ENCODE peak calls at places on chromosome 21, in six cellular contexts. G, A, Z, K, D and T are unnamed samples.
A peak's percentile ranks its signal among the peaks of the same experiment; 100 is the strongest.

GRCh38 chr21:33245289-33245918 is 15.7 kb downstream of the IFNAR2 start:
- DNase-seq in Z (no peak), K (no peak), D (no peak), G (no peak), A (no peak), T (no peak)

GRCh38 chr21:21279193-21279901 is 281.1 kb downstream of the NCAM2 start:
- DNase-seq in A (no peak), Z (no peak), D (no peak), G (no peak), K (no peak), T (no peak)

GRCh38 chr21:37424987-37425386 is 58.4 kb downstream of the DYRK1A start:
- DNase-seq in D (no peak), G (no peak), K (no peak), A (no peak), Z (no peak), T (no peak)

GRCh38 chr21:44780140-44780508 is 21.5 kb downstream of the UBE2G2 start:
- DNase-seq in D (no peak), K (no peak), Z (no peak), A (no peak), G (no peak), T (no peak)

GRCh38 chr21:34745557-34746255 is 76.9 kb downstream of the CLIC6 start:
- DNase-seq in A (peak; percentile 75), G (peak; percentile 86), D (peak; percentile 71), Z (peak; percentile 71), K (peak; percentile 70), T (peak; percentile 48)

GRCh38 chr21:43869486-43870325 is 4.7 kb downstream of the AGPAT3 start:
- DNase-seq in D (no peak), G (no peak), Z (no peak), K (peak; percentile 21), A (no peak), T (no peak)

GRCh38 chr21:46633561-46633960 is 1.9 kb upstream of the PRMT2 start:
- DNase-seq in G (no peak), K (no peak), A (no peak), D (no peak), Z (no peak), T (no peak)

GRCh38 chr21:34846601-34847112 is 177.9 kb downstream of the CLIC6 start:
- DNase-seq in D (no peak), Z (no peak), A (no peak), K (no peak), G (peak; percentile 89), T (no peak)

GRCh38 chr21:35400233-35400939 is 351.3 kb upstream of the RUNX1 start:
- DNase-seq in Z (peak; percentile 23), A (no peak), G (peak; percentile 67), D (no peak), K (peak; percentile 20), T (no peak)

GRCh38 chr21:32021319-32022027 is 148.7 kb downstream of the HUNK start:
- DNase-seq in D (peak; percentile 72), A (peak; percentile 74), Z (no peak), K (peak; percentile 93), G (no peak), T (no peak)

GRCh38 chr21:36532769-36533467 is 53.0 kb upstream of the CLDN14 start:
- DNase-seq in D (no peak), G (peak; percentile 47), K (no peak), A (no peak), Z (no peak), T (no peak)

GRCh38 chr21:34691396-34692032 is 22.7 kb downstream of the CLIC6 start:
- DNase-seq in Z (no peak), K (no peak), G (no peak), A (no peak), D (no peak), T (no peak)

GRCh38 chr21:45443595-45444181 is 38.7 kb downstream of the COL18A1 start:
- DNase-seq in A (no peak), K (no peak), Z (no peak), G (no peak), D (peak; percentile 15), T (peak; percentile 71)

GRCh38 chr21:45559216-45560105 is 17.2 kb upstream of the SLC19A1 start:
- DNase-seq in D (no peak), Z (peak; percentile 14), A (peak; percentile 40), G (no peak), K (no peak), T (no peak)

GRCh38 chr21:32666258-32666657 is 54.1 kb upstream of the CFAP298 start:
- DNase-seq in Z (no peak), A (no peak), D (no peak), G (no peak), K (no peak), T (no peak)

GRCh38 chr21:44949161-44950015 is 9.6 kb downstream of the SLX9 start:
- DNase-seq in A (peak; percentile 93), D (peak; percentile 89), G (peak; percentile 76), K (peak; percentile 90), Z (peak; percentile 93), T (peak; percentile 93)

GRCh38 chr21:38472709-38473108 is 25.6 kb downstream of the ERG start:
- DNase-seq in D (no peak), K (no peak), Z (no peak), A (no peak), G (no peak), T (no peak)

GRCh38 chr21:43703068-43703880 is 15.7 kb upstream of the PDXK start:
- DNase-seq in K (peak; percentile 79), D (peak; percentile 62), A (no peak), Z (no peak), G (peak; percentile 68), T (peak; percentile 65)

GRCh38 chr21:36150192-36150711 is 6.4 kb upstream of the DOP1B start:
- DNase-seq in K (no peak), D (peak; percentile 46), Z (no peak), A (peak; percentile 72), G (peak; percentile 54), T (no peak)

GRCh38 chr21:45282283-45283018 is 5.2 kb downstream of the POFUT2 start:
- DNase-seq in K (no peak), G (no peak), D (peak; percentile 7), Z (peak; percentile 18), A (peak; percentile 56), T (peak; percentile 6)

GRCh38 chr21:35019631-35020032 is 29.5 kb downstream of the RUNX1 start:
- DNase-seq in A (no peak), K (peak; percentile 73), G (no peak), D (no peak), Z (no peak), T (no peak)

GRCh38 chr21:24634749-24635148 is 972.5 kb downstream of the MRPL39 start:
- DNase-seq in G (no peak), A (no peak), Z (no peak), K (no peak), D (no peak), T (no peak)

GRCh38 chr21:44558695-44559094 is at the start of gene KRTAP10-3:
- DNase-seq in K (no peak), A (no peak), D (no peak), G (no peak), Z (no peak), T (no peak)

GRCh38 chr21:28253378-28253777 is 739.3 kb downstream of the LTN1 start:
- DNase-seq in A (no peak), K (no peak), G (peak; percentile 62), D (no peak), Z (no peak), T (no peak)
- H3K9me3 ChIP-seq in A (no peaks in the 10 kb centered on the region), K (no peaks in the 10 kb centered on the region), G (no peaks in the 10 kb centered on the region), D (no peaks in the 10 kb centered on the region), Z (no peaks in the 10 kb centered on the region), T (no peaks in the 10 kb centered on the region)

DNA sequence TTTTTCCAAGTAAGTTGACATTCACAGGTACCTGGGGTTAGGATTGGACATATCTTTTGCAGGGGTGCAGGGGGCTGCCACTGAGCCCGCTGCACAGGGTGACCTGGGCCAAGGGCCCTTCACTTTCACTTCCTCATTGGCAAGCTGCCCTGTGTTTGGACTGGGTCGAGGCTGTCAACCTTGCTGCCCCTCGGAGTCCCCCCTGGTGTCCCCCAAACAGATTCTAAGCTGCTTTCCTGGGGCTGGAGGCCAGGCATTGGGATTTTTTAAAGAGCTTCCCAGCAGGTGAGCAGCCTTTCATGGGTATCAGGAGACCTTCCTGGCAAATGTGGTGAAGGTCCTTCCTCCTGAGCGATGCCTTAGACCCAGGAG is 7.9 kb upstream of the UMODL1 start:
- DNase-seq in D (peak; percentile 12), K (peak; percentile 43), Z (peak; percentile 47), A (no peak), G (no peak), T (peak; percentile 86)
- H3K4me3 ChIP-seq in D (no peak overlapping the region), K (no peak overlapping the region), Z (no peak overlapping the region), A (no peak overlapping the region), G (no peak overlapping the region), T (peak overlapping the region; percentile 10)

GRCh38 chr21:41497836-41498235 is 10.1 kb downstream of the TMPRSS2 start:
- DNase-seq in A (no peak), D (no peak), K (no peak), G (no peak), Z (no peak), T (no peak)

GRCh38 chr21:41497008-41497407 is 10.9 kb downstream of the TMPRSS2 start:
- DNase-seq in K (no peak), G (no peak), D (no peak), Z (no peak), A (no peak), T (no peak)

GRCh38 chr21:41491412-41491811 is 16.5 kb downstream of the TMPRSS2 start:
- DNase-seq in G (no peak), Z (no peak), A (no peak), D (no peak), K (peak; percentile 92), T (no peak)

GRCh38 chr21:41490330-41490729 is 17.6 kb downstream of the TMPRSS2 start:
- DNase-seq in K (no peak), G (no peak), Z (no peak), A (no peak), D (no peak), T (no peak)

GRCh38 chr21:41494242-41494641 is 13.7 kb downstream of the TMPRSS2 start:
- DNase-seq in D (no peak), K (no peak), G (no peak), A (no peak), Z (no peak), T (no peak)
- H3K27ac ChIP-seq in D (no peak overlapping the region), K (no peak overlapping the region), G (no peak overlapping the region), A (no peak overlapping the region), Z (no peak overlapping the region), T (no peak overlapping the region)

DNA sequence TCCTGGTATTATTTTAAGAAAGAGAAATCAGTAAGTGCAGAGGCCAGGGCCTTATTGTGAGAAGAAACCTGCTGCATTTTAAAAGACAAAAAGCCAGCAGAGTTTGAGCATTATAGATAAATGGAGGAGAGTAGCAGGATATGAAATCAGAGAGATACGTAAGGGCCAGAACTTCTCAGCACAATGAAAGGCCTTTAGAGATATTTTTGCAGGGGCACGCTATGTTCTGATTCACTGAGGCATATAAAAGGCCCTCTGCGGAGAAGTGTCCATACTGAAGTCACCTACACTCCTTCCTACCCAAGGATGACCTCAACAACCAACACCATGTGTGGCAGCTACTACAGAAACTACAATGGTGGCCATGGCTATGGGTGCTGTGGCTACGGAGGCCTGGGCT is at the start of gene KRTAP6-3:
- DNase-seq in K (no peak), D (no peak), Z (no peak), A (no peak), G (no peak), T (no peak)
- H3K9me3 ChIP-seq in K (no peaks in the 10 kb centered on the region), D (no peaks in the 10 kb centered on the region), Z (no peaks in the 10 kb centered on the region), A (no peaks in the 10 kb centered on the region), G (peaks cover 7% of the 10 kb centered on the region), T (no peaks in the 10 kb centered on the region)

DNA sequence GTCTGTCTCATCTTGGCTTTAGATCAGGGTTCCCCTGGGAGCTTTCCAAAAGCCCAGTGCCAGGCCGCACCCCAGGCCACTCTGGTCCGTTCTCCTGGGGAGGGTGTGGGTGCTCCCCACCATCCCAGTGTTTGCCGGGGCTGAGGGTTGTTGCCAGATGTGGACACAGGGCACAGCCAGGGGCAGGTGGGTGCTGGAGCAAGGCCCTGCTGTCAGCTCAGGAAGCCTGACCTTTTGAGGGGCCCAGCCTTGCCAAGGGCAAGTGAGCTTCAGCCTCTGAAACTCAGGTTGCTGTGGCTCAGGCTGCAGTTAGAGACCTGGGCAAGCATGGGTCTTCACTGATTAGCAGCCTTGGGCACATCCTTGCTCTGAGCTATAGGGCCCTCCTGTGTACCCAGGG is 22.8 kb upstream of the ZBTB21 start:
- DNase-seq in A (no peak), K (no peak), Z (no peak), D (no peak), G (no peak), T (no peak)
- H3K4me3 ChIP-seq in A (no peak overlapping the region), K (no peak overlapping the region), Z (no peak overlapping the region), D (no peak overlapping the region), G (no peak overlapping the region), T (no peak overlapping the region)